ENCODE peak calls at places on chromosome 17, in seven cellular contexts. O, I, B, V, L, Z and D are unnamed samples.

GRCh38 chr17:56779898-56780777 is 53.6 kb downstream of the C17orf67 start:
- DNase-seq in O (peak), I (peak), B (peak), V (no peak), L (peak), Z (peak), D (peak)

GRCh38 chr17:40582328-40582901 is 17.1 kb upstream of the CCR7 start:
- DNase-seq in O (no peak), I (no peak), B (no peak), V (no peak), L (no peak), Z (peak), D (peak)

GRCh38 chr17:14843086-14843795 is 421.9 kb downstream of the PMP22 start:
- DNase-seq in O (no peak), I (peak), B (no peak), V (no peak), L (no peak), Z (no peak), D (no peak)

GRCh38 chr17:73045722-73046121 is 46.8 kb downstream of the SLC39A11 start:
- DNase-seq in O (no peak), I (no peak), B (no peak), V (no peak), L (no peak), Z (no peak), D (no peak)

GRCh38 chr17:688100-688989 is 26.3 kb downstream of the VPS53 start:
- DNase-seq in O (no peak), I (peak), B (no peak), V (no peak), L (peak), Z (no peak), D (peak)

GRCh38 chr17:56912105-56912999 is 1.5 kb downstream of the TRIM25 start:
- DNase-seq in O (no peak), I (peak), B (no peak), V (no peak), L (no peak), Z (no peak), D (no peak)

GRCh38 chr17:45223541-45224528 is 2.1 kb downstream of the FMNL1 start:
- DNase-seq in O (peak), I (no peak), B (no peak), V (no peak), L (no peak), Z (no peak), D (no peak)

GRCh38 chr17:17937450-17937849 is 34.8 kb downstream of the TOM1L2 start:
- DNase-seq in O (no peak), I (no peak), B (no peak), V (no peak), L (no peak), Z (no peak), D (no peak)

GRCh38 chr17:80952291-80952690 is 39.4 kb upstream of the CHMP6 start:
- DNase-seq in O (no peak), I (no peak), B (no peak), V (no peak), L (no peak), Z (no peak), D (no peak)

GRCh38 chr17:77822302-77823030 is 136.0 kb upstream of the TNRC6C start:
- DNase-seq in O (no peak), I (no peak), B (no peak), V (no peak), L (no peak), Z (no peak), D (no peak)

GRCh38 chr17:74738051-74738996 is 1.3 kb downstream of the RAB37 start:
- DNase-seq in O (peak), I (no peak), B (no peak), V (no peak), L (no peak), Z (no peak), D (peak)

GRCh38 chr17:27555364-27555763 is 75.6 kb upstream of the LGALS9 start:
- DNase-seq in O (no peak), I (no peak), B (no peak), V (no peak), L (no peak), Z (no peak), D (no peak)

GRCh38 chr17:83183951-83184506 is 104.6 kb downstream of the METRNL start:
- DNase-seq in O (no peak), I (no peak), B (peak), V (no peak), L (no peak), Z (no peak), D (no peak)

GRCh38 chr17:78818152-78818846 is 22.3 kb downstream of the USP36 start:
- DNase-seq in O (no peak), I (no peak), B (no peak), V (no peak), L (no peak), Z (no peak), D (no peak)

GRCh38 chr17:82148997-82149396 is 51.0 kb upstream of the FASN start:
- DNase-seq in O (no peak), I (no peak), B (no peak), V (no peak), L (no peak), Z (no peak), D (no peak)

GRCh38 chr17:32482568-32483320 is 4.0 kb upstream of the CDK5R1 start:
- DNase-seq in O (no peak), I (no peak), B (no peak), V (no peak), L (no peak), Z (no peak), D (no peak)

GRCh38 chr17:28072935-28073533 is 30.6 kb downstream of the NLK start:
- DNase-seq in O (no peak), I (no peak), B (no peak), V (no peak), L (peak), Z (no peak), D (no peak)

GRCh38 chr17:1087381-1088241 is 90.7 kb downstream of the TIMM22 start:
- DNase-seq in O (no peak), I (no peak), B (peak), V (peak), L (peak), Z (peak), D (no peak)